ENCODE peak calls at places on chromosomes 4 and X, in five cellular contexts. H is HT1080, X is NCI-H1694 treated with DMSO at 0.1 percent for 48 hours, S is astrocyte of the spinal cord, Y is amygdala. J is an unnamed sample.

GRCh38 chrX:39309721-39310152 is 508.5 kb downstream of the MID1IP1 start:
- DNase-seq in S (peak; percentile 7), H (no peak), Y (no peak), X (no peak), J (no peak)

GRCh38 chrX:107659768-107660167 is 31.5 kb downstream of the PRPS1 start:
- DNase-seq in S (peak; percentile 62), H (peak; percentile 20), X (peak; percentile 46), Y (no peak), J (no peak)

GRCh38 chr4:10587697-10588096 is 96.9 kb downstream of the CLNK start:
- DNase-seq in Y (no peak), H (no peak), S (peak; percentile 19), X (no peak), J (no peak)

GRCh38 chrX:10039821-10040793 is 72.9 kb downstream of the CLDN34 start:
- DNase-seq in X (no peak), H (peak; percentile 20), Y (no peak), S (no peak), J (no peak)

GRCh38 chrX:47169726-47170515 is 23.7 kb upstream of the UBA1 start:
- DNase-seq in S (peak; percentile 29), H (no peak), Y (no peak), X (no peak), J (no peak)

GRCh38 chrX:12685541-12685940 is 105.7 kb upstream of the PRPS2 start:
- DNase-seq in X (no peak), Y (no peak), S (no peak), H (peak; percentile 2), J (no peak)

GRCh38 chr4:39976945-39977488 is 694 bp downstream of the PDS5A start:
- DNase-seq in Y (peak; percentile 55), S (peak; percentile 15), X (no peak), H (peak; percentile 11), J (peak; percentile 37)

GRCh38 chr4:142045996-142046395 is 409.6 kb downstream of the IL15 start:
- DNase-seq in H (no peak), X (no peak), S (no peak), Y (no peak), J (no peak)

GRCh38 chr4:181701911-181702310 is 541.3 kb upstream of the TENM3 start:
- DNase-seq in Y (no peak), H (no peak), X (no peak), S (no peak), J (no peak)

GRCh38 chr4:63757919-63758318 is 651.3 kb downstream of the TECRL start:
- DNase-seq in Y (no peak), X (no peak), S (no peak), H (no peak), J (no peak)

GRCh38 chrX:107731831-107732502 is 43.6 kb downstream of the TSC22D3 start:
- DNase-seq in X (no peak), S (peak; percentile 85), H (peak; percentile 76), Y (peak; percentile 75), J (peak; percentile 64)

GRCh38 chr4:71204056-71204455 is 134.8 kb upstream of the SLC4A4 start:
- DNase-seq in Y (no peak), X (no peak), H (no peak), S (no peak), J (no peak)

GRCh38 chr4:69823481-69824186 is 36.3 kb downstream of the SULT1E1 start:
- DNase-seq in S (peak; percentile 42), Y (no peak), H (peak; percentile 49), X (no peak), J (no peak)

GRCh38 chr4:1807258-1807777 is 14.2 kb downstream of the FGFR3 start:
- DNase-seq in Y (peak; percentile 29), H (no peak), X (no peak), S (no peak), J (no peak)

GRCh38 chrX:155048997-155049619 is 21.8 kb downstream of the CMC4 start:
- DNase-seq in S (peak; percentile 53), Y (peak; percentile 9), X (peak; percentile 34), H (peak; percentile 48), J (peak; percentile 21)

GRCh38 chr4:109185548-109185947 is 116.9 kb downstream of the COL25A1 start:
- DNase-seq in Y (no peak), S (no peak), X (no peak), H (no peak), J (no peak)

GRCh38 chr4:95732061-95732460 is 107.8 kb upstream of the PDHA2 start:
- DNase-seq in Y (no peak), H (no peak), X (no peak), S (peak; percentile 55), J (no peak)

GRCh38 chr4:4969298-4969697 is 50.0 kb downstream of the CYTL1 start:
- DNase-seq in H (peak; percentile 36), X (no peak), S (no peak), Y (no peak), J (no peak)

GRCh38 chr4:134465417-134465816 is 263.8 kb upstream of the PABPC4L start:
- DNase-seq in H (no peak), S (no peak), Y (no peak), X (no peak), J (no peak)

GRCh38 chrX:71917621-71918341 is 7.1 kb downstream of the NHSL2 start:
- DNase-seq in Y (no peak), S (no peak), H (peak; percentile 86), X (no peak), J (peak; percentile 38)

J was measured in hepatic stellate cell.